ENCODE peak calls at places on chromosome 1, in five cellular contexts. One of them, this sample, is unnamed.

GRCh38 chr1:248858096-248858890 is 592 bp downstream of the ZNF692 start:
- DNase-seq in M059J: peak; percentile 53
- DNase-seq in iris pigment epithelial cell: peak; percentile 64
- DNase-seq in effector memory CD8-positive, alpha-beta T cell: no peak
- DNase-seq in RWPE1: peak; percentile 65
- DNase-seq in this sample: no peak

GRCh38 chr1:59673575-59674467 is 140.9 kb upstream of the HOOK1 start:
- DNase-seq in RWPE1: peak; percentile 92
- DNase-seq in iris pigment epithelial cell: no peak
- DNase-seq in M059J: no peak
- DNase-seq in effector memory CD8-positive, alpha-beta T cell: no peak
- DNase-seq in this sample: peak; percentile 100

GRCh38 chr1:172382949-172383348 is 37.5 kb upstream of the C1orf105 start:
- DNase-seq in M059J: no peak
- DNase-seq in RWPE1: no peak
- DNase-seq in iris pigment epithelial cell: no peak
- DNase-seq in effector memory CD8-positive, alpha-beta T cell: no peak
- DNase-seq in this sample: no peak

GRCh38 chr1:89581859-89582258 is 51.1 kb upstream of the LRRC8C start:
- DNase-seq in effector memory CD8-positive, alpha-beta T cell: no peak
- DNase-seq in iris pigment epithelial cell: no peak
- DNase-seq in M059J: no peak
- DNase-seq in RWPE1: no peak
- DNase-seq in this sample: no peak

GRCh38 chr1:27109103-27109822 is 45.7 kb downstream of the SLC9A1 start:
- DNase-seq in iris pigment epithelial cell: no peak
- DNase-seq in M059J: no peak
- DNase-seq in effector memory CD8-positive, alpha-beta T cell: no peak
- DNase-seq in RWPE1: no peak
- DNase-seq in this sample: no peak

GRCh38 chr1:10196991-10197390 is 13.4 kb upstream of the KIF1B start:
- DNase-seq in RWPE1: no peak
- DNase-seq in iris pigment epithelial cell: peak; percentile 62
- DNase-seq in M059J: peak; percentile 76
- DNase-seq in effector memory CD8-positive, alpha-beta T cell: no peak
- DNase-seq in this sample: no peak

GRCh38 chr1:201004732-201005131 is 18.8 kb downstream of the KIF21B start:
- DNase-seq in M059J: no peak
- DNase-seq in iris pigment epithelial cell: no peak
- DNase-seq in effector memory CD8-positive, alpha-beta T cell: no peak
- DNase-seq in RWPE1: no peak
- DNase-seq in this sample: no peak

GRCh38 chr1:55065649-55066048 is 26.3 kb downstream of the PCSK9 start:
- DNase-seq in iris pigment epithelial cell: no peak
- DNase-seq in RWPE1: no peak
- DNase-seq in M059J: no peak
- DNase-seq in effector memory CD8-positive, alpha-beta T cell: no peak
- DNase-seq in this sample: no peak

GRCh38 chr1:45767035-45767434 is 16.6 kb upstream of the IPP start:
- DNase-seq in RWPE1: no peak
- DNase-seq in effector memory CD8-positive, alpha-beta T cell: no peak
- DNase-seq in M059J: peak; percentile 38
- DNase-seq in iris pigment epithelial cell: peak; percentile 67
- DNase-seq in this sample: no peak

GRCh38 chr1:3879787-3880428 is 20.2 kb downstream of the C1orf174 start:
- DNase-seq in effector memory CD8-positive, alpha-beta T cell: no peak
- DNase-seq in RWPE1: no peak
- DNase-seq in iris pigment epithelial cell: no peak
- DNase-seq in M059J: no peak
- DNase-seq in this sample: no peak

GRCh38 chr1:179921472-179921871 is 33.1 kb upstream of the CEP350 start:
- DNase-seq in effector memory CD8-positive, alpha-beta T cell: no peak
- DNase-seq in RWPE1: no peak
- DNase-seq in M059J: no peak
- DNase-seq in iris pigment epithelial cell: no peak
- DNase-seq in this sample: no peak

GRCh38 chr1:183571678-183572268 is 18.5 kb downstream of the NCF2 start:
- DNase-seq in effector memory CD8-positive, alpha-beta T cell: no peak
- DNase-seq in M059J: peak; percentile 76
- DNase-seq in iris pigment epithelial cell: peak; percentile 17
- DNase-seq in RWPE1: no peak
- DNase-seq in this sample: no peak

GRCh38 chr1:82091729-82092128 is 291.0 kb downstream of the ADGRL2 start:
- DNase-seq in effector memory CD8-positive, alpha-beta T cell: no peak
- DNase-seq in M059J: no peak
- DNase-seq in RWPE1: no peak
- DNase-seq in iris pigment epithelial cell: peak; percentile 3
- DNase-seq in this sample: no peak

GRCh38 chr1:209723265-209723664 is 18.6 kb downstream of the HSD11B1 start:
- DNase-seq in RWPE1: no peak
- DNase-seq in M059J: no peak
- DNase-seq in iris pigment epithelial cell: no peak
- DNase-seq in effector memory CD8-positive, alpha-beta T cell: no peak
- DNase-seq in this sample: no peak